ENCODE peak calls at places on chromosomes 4 and X, in seven cellular contexts. I is H1, K is stomach, E is transverse colon, C is breast epithelium, O is sigmoid colon, Z is prostate gland. H is an unnamed sample.
A peak's percentile ranks its signal among the peaks of the same experiment; 100 is the strongest.

GRCh38 chrX:109830704-109831206 is 97.7 kb upstream of the ACSL4 start:
- DNase-seq in O (no peak), Z (no peak), I (no peak), C (no peak), E (no peak), K (no peak), H (no peak)

GRCh38 chr4:68597489-68597888 is 21.4 kb upstream of the UGT2B17 start:
- DNase-seq in I (no peak), C (no peak), K (no peak), O (no peak), E (no peak), Z (no peak), H (no peak)

GRCh38 chr4:124321370-124321769 is 391.2 kb downstream of the ANKRD50 start:
- DNase-seq in K (no peak), I (no peak), C (no peak), E (no peak), O (no peak), Z (no peak), H (no peak)

GRCh38 chr4:7013171-7013570 is 30.0 kb upstream of the TADA2B start:
- DNase-seq in O (no peak), K (no peak), C (no peak), Z (no peak), E (no peak), I (no peak), H (no peak)

GRCh38 chr4:37666625-37667071 is 19.5 kb downstream of the RELL1 start:
- DNase-seq in K (peak; percentile 77), C (no peak), O (no peak), Z (no peak), I (no peak), E (peak; percentile 50), H (no peak)

GRCh38 chr4:24551492-24552330 is 32.6 kb downstream of the DHX15 start:
- DNase-seq in I (no peak), Z (no peak), K (no peak), C (no peak), O (no peak), E (no peak), H (no peak)

GRCh38 chrX:7068939-7069367 is 78.6 kb upstream of the STS start:
- DNase-seq in E (no peak), C (no peak), K (no peak), O (no peak), I (peak; percentile 59), Z (no peak), H (no peak)

GRCh38 chr4:6464842-6465588 is 7.4 kb downstream of the PPP2R2C start:
- DNase-seq in C (peak; percentile 41), Z (no peak), E (peak; percentile 0), I (peak; percentile 35), K (no peak), O (peak; percentile 36), H (no peak)

GRCh38 chr4:187478292-187479205 is 517.0 kb upstream of the ZFP42 start:
- DNase-seq in C (no peak), I (no peak), K (no peak), O (no peak), Z (no peak), E (no peak), H (no peak)

GRCh38 chr4:1410491-1411325 is 4.5 kb upstream of the NKX1-1 start:
- DNase-seq in E (no peak), K (peak; percentile 33), C (peak; percentile 51), O (peak; percentile 51), I (peak; percentile 98), Z (no peak), H (no peak)

GRCh38 chrX:155873203-155873602 is 7.9 kb upstream of the VAMP7 start:
- DNase-seq in Z (no peak), I (no peak), C (no peak), K (no peak), O (no peak), E (no peak), H (no peak)

GRCh38 chr4:88007304-88008132 is at the start of gene PKD2:
- DNase-seq in E (peak; percentile 86), I (peak; percentile 89), C (peak; percentile 62), K (peak; percentile 82), O (peak; percentile 94), Z (peak; percentile 76), H (peak; percentile 97)

GRCh38 chr4:88006956-88007303 is 505 bp upstream of the PKD2 start:
- DNase-seq in E (no peak), Z (no peak), K (no peak), C (no peak), I (no peak), O (peak; percentile 66), H (no peak)

GRCh38 chr4:88008624-88009235 is 1.3 kb downstream of the PKD2 start:
- DNase-seq in Z (no peak), E (no peak), O (no peak), K (no peak), I (no peak), C (no peak), H (no peak)

GRCh38 chr4:88009871-88010270 is 2.4 kb downstream of the PKD2 start:
- DNase-seq in I (no peak), E (no peak), K (no peak), C (no peak), Z (no peak), O (no peak), H (no peak)

GRCh38 chr4:88008133-88008621 is 742 bp downstream of the PKD2 start:
- DNase-seq in K (peak; percentile 27), O (peak; percentile 75), E (peak; percentile 34), I (peak; percentile 64), C (no peak), Z (peak; percentile 28), H (no peak)
- TF ChIP-seq POLR2AphosphoS5 in K (no peak), O (no peak), E (no peak), I (no peak), C (no peak), Z (no peak), H (no peak)

GRCh38 chr4:71520850-71521249 is 182.0 kb downstream of the SLC4A4 start:
- DNase-seq in E (no peak), K (no peak), C (no peak), Z (no peak), I (no peak), O (no peak), H (no peak)

GRCh38 chr4:71532407-71532806 is 193.6 kb downstream of the SLC4A4 start:
- DNase-seq in C (no peak), K (no peak), O (no peak), I (no peak), Z (no peak), E (no peak), H (no peak)

GRCh38 chr4:71524746-71525145 is 185.9 kb downstream of the SLC4A4 start:
- DNase-seq in C (no peak), I (no peak), E (no peak), Z (no peak), K (no peak), O (no peak), H (no peak)

DNA sequence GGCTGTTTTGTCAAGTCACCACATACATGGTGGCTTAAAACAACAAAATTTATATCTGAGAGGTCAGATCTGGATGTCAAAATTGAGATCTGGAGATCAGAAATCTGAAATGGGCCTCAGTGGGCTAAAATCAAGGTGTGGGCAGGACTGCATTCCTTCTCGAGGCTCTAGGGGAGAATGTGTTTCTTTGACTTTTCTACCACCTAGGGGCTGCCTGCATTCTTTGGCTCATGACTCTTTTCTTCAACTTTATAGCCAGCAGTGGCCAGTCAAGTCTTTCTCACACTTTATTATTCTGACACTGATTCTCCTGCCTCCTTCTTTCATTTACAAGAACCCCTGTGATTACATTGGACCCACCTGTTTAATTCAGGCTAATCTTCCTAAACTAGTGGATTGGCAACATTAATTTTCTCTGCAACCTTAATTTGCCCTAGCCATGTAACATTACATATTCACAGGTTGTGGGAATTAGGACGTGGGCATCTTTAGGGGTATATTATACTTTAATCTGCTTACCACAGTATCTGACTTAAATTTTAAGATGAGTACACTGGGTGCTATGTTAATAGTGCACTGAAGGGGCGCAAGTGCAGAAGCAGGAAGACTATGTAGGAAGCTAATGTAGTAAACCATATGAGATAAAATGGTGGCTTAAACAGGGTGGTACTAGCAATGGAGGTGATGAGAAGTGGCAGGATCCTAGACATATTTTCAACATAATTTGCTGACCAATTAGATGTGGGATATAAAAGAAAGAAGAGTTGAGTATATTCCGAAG is 188.0 kb downstream of the SLC4A4 start:
- DNase-seq in K (no peak), Z (no peak), C (no peak), O (no peak), E (no peak), I (no peak), H (no peak)
- TF ChIP-seq CTCF in K (no peak), Z (no peak), C (no peak), O (no peak), E (no peak), I (peak; percentile 55), H (no peak)

GRCh38 chr4:80876810-80877209 is 153.7 kb upstream of the BMP3 start:
- DNase-seq in C (no peak), Z (no peak), E (no peak), K (no peak), I (no peak), O (no peak), H (no peak)
- TF ChIP-seq POLR2A in C (no peak), Z (no peak), E (no peak), K (no peak), I (no peak), O (no peak), H (no peak)

GRCh38 chr4:110998308-110998707 is 375.4 kb upstream of the PITX2 start:
- DNase-seq in C (no peak), K (no peak), I (no peak), O (no peak), E (no peak), Z (no peak), H (no peak)
- TF ChIP-seq POLR2AphosphoS5 in C (no peak), K (no peak), I (no peak), O (no peak), E (no peak), Z (no peak), H (no peak)